ENCODE peak calls at places on chromosomes 16 and 17, in eight cellular contexts. One of them, this sample, is unnamed.
A peak's percentile ranks its signal among the peaks of the same experiment; 100 is the strongest.

GRCh38 chr17:63740464-63741181 is 976 bp downstream of the STRADA start:
- DNase-seq in prostate gland: peak; percentile 27
- DNase-seq in SK-N-SH: peak; percentile 13
- DNase-seq in thoracic aorta: no peak
- DNase-seq in tibial nerve: no peak
- DNase-seq in CD4-positive, alpha-beta memory T cell: no peak
- DNase-seq in ovary: no peak
- DNase-seq in CD8-positive, alpha-beta T cell: no peak
- DNase-seq in this sample: peak; percentile 64

GRCh38 chr17:31537558-31537957 is 146.1 kb downstream of the RAB11FIP4 start:
- DNase-seq in prostate gland: peak; percentile 80
- DNase-seq in SK-N-SH: no peak
- DNase-seq in ovary: peak; percentile 49
- DNase-seq in CD8-positive, alpha-beta T cell: no peak
- DNase-seq in tibial nerve: no peak
- DNase-seq in CD4-positive, alpha-beta memory T cell: no peak
- DNase-seq in thoracic aorta: no peak
- DNase-seq in this sample: peak; percentile 46

GRCh38 chr17:43330876-43331639 is 67.7 kb upstream of the ARL4D start:
- DNase-seq in CD4-positive, alpha-beta memory T cell: no peak
- DNase-seq in ovary: no peak
- DNase-seq in SK-N-SH: no peak
- DNase-seq in thoracic aorta: no peak
- DNase-seq in CD8-positive, alpha-beta T cell: no peak
- DNase-seq in prostate gland: no peak
- DNase-seq in tibial nerve: no peak
- DNase-seq in this sample: no peak

GRCh38 chr16:76583466-76583865 is 306.3 kb downstream of the CNTNAP4 start:
- DNase-seq in SK-N-SH: peak; percentile 55
- DNase-seq in CD8-positive, alpha-beta T cell: no peak
- DNase-seq in thoracic aorta: no peak
- DNase-seq in ovary: no peak
- DNase-seq in CD4-positive, alpha-beta memory T cell: no peak
- DNase-seq in tibial nerve: peak; percentile 12
- DNase-seq in prostate gland: peak; percentile 12
- DNase-seq in this sample: no peak

GRCh38 chr17:65455972-65456343 is 105.5 kb downstream of the AXIN2 start:
- DNase-seq in ovary: peak; percentile 22
- DNase-seq in thoracic aorta: no peak
- DNase-seq in SK-N-SH: peak; percentile 58
- DNase-seq in tibial nerve: no peak
- DNase-seq in CD4-positive, alpha-beta memory T cell: peak; percentile 30
- DNase-seq in prostate gland: peak; percentile 18
- DNase-seq in CD8-positive, alpha-beta T cell: peak; percentile 13
- DNase-seq in this sample: no peak

GRCh38 chr17:77304746-77305473 is 164.1 kb downstream of the SEC14L1 start:
- DNase-seq in SK-N-SH: no peak
- DNase-seq in ovary: no peak
- DNase-seq in thoracic aorta: no peak
- DNase-seq in CD8-positive, alpha-beta T cell: no peak
- DNase-seq in prostate gland: no peak
- DNase-seq in tibial nerve: no peak
- DNase-seq in CD4-positive, alpha-beta memory T cell: no peak
- DNase-seq in this sample: no peak

GRCh38 chr17:82440377-82440981 is 10.1 kb downstream of the CYBC1 start:
- DNase-seq in SK-N-SH: no peak
- DNase-seq in CD4-positive, alpha-beta memory T cell: no peak
- DNase-seq in thoracic aorta: no peak
- DNase-seq in prostate gland: no peak
- DNase-seq in CD8-positive, alpha-beta T cell: no peak
- DNase-seq in tibial nerve: no peak
- DNase-seq in ovary: no peak
- DNase-seq in this sample: no peak

GRCh38 chr17:82444284-82444893 is 6.2 kb downstream of the CYBC1 start:
- DNase-seq in CD8-positive, alpha-beta T cell: no peak
- DNase-seq in thoracic aorta: no peak
- DNase-seq in tibial nerve: no peak
- DNase-seq in prostate gland: no peak
- DNase-seq in ovary: no peak
- DNase-seq in CD4-positive, alpha-beta memory T cell: no peak
- DNase-seq in SK-N-SH: peak; percentile 28
- DNase-seq in this sample: no peak

GRCh38 chr16:28279006-28279405 is 13.3 kb upstream of the SBK1 start:
- DNase-seq in thoracic aorta: no peak
- DNase-seq in CD4-positive, alpha-beta memory T cell: peak; percentile 29
- DNase-seq in SK-N-SH: no peak
- DNase-seq in ovary: no peak
- DNase-seq in prostate gland: no peak
- DNase-seq in CD8-positive, alpha-beta T cell: peak; percentile 40
- DNase-seq in tibial nerve: no peak
- DNase-seq in this sample: no peak

GRCh38 chr16:87971933-87972332 is 20.7 kb downstream of the BANP start:
- DNase-seq in ovary: no peak
- DNase-seq in CD4-positive, alpha-beta memory T cell: no peak
- DNase-seq in prostate gland: no peak
- DNase-seq in SK-N-SH: no peak
- DNase-seq in CD8-positive, alpha-beta T cell: no peak
- DNase-seq in tibial nerve: no peak
- DNase-seq in thoracic aorta: no peak
- DNase-seq in this sample: no peak

GRCh38 chr17:3966720-3967363 is 2.6 kb upstream of the ATP2A3 start:
- DNase-seq in prostate gland: no peak
- DNase-seq in tibial nerve: no peak
- DNase-seq in SK-N-SH: no peak
- DNase-seq in CD4-positive, alpha-beta memory T cell: no peak
- DNase-seq in CD8-positive, alpha-beta T cell: no peak
- DNase-seq in ovary: no peak
- DNase-seq in thoracic aorta: no peak
- DNase-seq in this sample: no peak

GRCh38 chr16:55909876-55910275 is 34.7 kb upstream of the CES5A start:
- DNase-seq in thoracic aorta: no peak
- DNase-seq in prostate gland: no peak
- DNase-seq in SK-N-SH: no peak
- DNase-seq in tibial nerve: no peak
- DNase-seq in ovary: no peak
- DNase-seq in CD8-positive, alpha-beta T cell: no peak
- DNase-seq in CD4-positive, alpha-beta memory T cell: no peak
- DNase-seq in this sample: no peak

GRCh38 chr17:33175565-33175964 is 117.5 kb downstream of the ASIC2 start:
- DNase-seq in SK-N-SH: no peak
- DNase-seq in CD4-positive, alpha-beta memory T cell: no peak
- DNase-seq in prostate gland: no peak
- DNase-seq in tibial nerve: no peak
- DNase-seq in ovary: no peak
- DNase-seq in thoracic aorta: no peak
- DNase-seq in CD8-positive, alpha-beta T cell: no peak
- DNase-seq in this sample: no peak

GRCh38 chr17:66665194-66665593 is 169.7 kb upstream of the CACNG5 start:
- DNase-seq in ovary: no peak
- DNase-seq in CD8-positive, alpha-beta T cell: no peak
- DNase-seq in CD4-positive, alpha-beta memory T cell: no peak
- DNase-seq in prostate gland: no peak
- DNase-seq in tibial nerve: no peak
- DNase-seq in thoracic aorta: no peak
- DNase-seq in SK-N-SH: no peak
- DNase-seq in this sample: peak; percentile 42

GRCh38 chr17:45320931-45321461 is 4.2 kb upstream of the MAP3K14 start:
- DNase-seq in CD4-positive, alpha-beta memory T cell: no peak
- DNase-seq in CD8-positive, alpha-beta T cell: no peak
- DNase-seq in SK-N-SH: no peak
- DNase-seq in thoracic aorta: no peak
- DNase-seq in ovary: no peak
- DNase-seq in prostate gland: peak; percentile 71
- DNase-seq in tibial nerve: peak; percentile 47
- DNase-seq in this sample: peak; percentile 83

GRCh38 chr16:53129281-53130192 is 74.7 kb downstream of the CHD9 start:
- DNase-seq in tibial nerve: no peak
- DNase-seq in thoracic aorta: no peak
- DNase-seq in SK-N-SH: peak; percentile 12
- DNase-seq in CD8-positive, alpha-beta T cell: no peak
- DNase-seq in prostate gland: peak; percentile 11
- DNase-seq in CD4-positive, alpha-beta memory T cell: peak; percentile 4
- DNase-seq in ovary: no peak
- DNase-seq in this sample: peak; percentile 33

GRCh38 chr17:55266051-55266957 is 1.5 kb downstream of the HLF start:
- DNase-seq in tibial nerve: no peak
- DNase-seq in CD8-positive, alpha-beta T cell: no peak
- DNase-seq in thoracic aorta: no peak
- DNase-seq in prostate gland: no peak
- DNase-seq in CD4-positive, alpha-beta memory T cell: peak; percentile 3
- DNase-seq in ovary: peak; percentile 64
- DNase-seq in SK-N-SH: peak; percentile 43
- DNase-seq in this sample: no peak

GRCh38 chr16:4203748-4204147 is 38.1 kb downstream of the SRL start:
- DNase-seq in CD4-positive, alpha-beta memory T cell: no peak
- DNase-seq in SK-N-SH: no peak
- DNase-seq in ovary: no peak
- DNase-seq in thoracic aorta: no peak
- DNase-seq in CD8-positive, alpha-beta T cell: no peak
- DNase-seq in tibial nerve: no peak
- DNase-seq in prostate gland: no peak
- DNase-seq in this sample: no peak

GRCh38 chr17:31470592-31470991 is 79.1 kb downstream of the RAB11FIP4 start:
- DNase-seq in thoracic aorta: no peak
- DNase-seq in CD8-positive, alpha-beta T cell: no peak
- DNase-seq in prostate gland: no peak
- DNase-seq in tibial nerve: no peak
- DNase-seq in ovary: no peak
- DNase-seq in SK-N-SH: no peak
- DNase-seq in CD4-positive, alpha-beta memory T cell: no peak
- DNase-seq in this sample: no peak

GRCh38 chr16:22369221-22369811 is 5.1 kb downstream of the CDR2 start:
- DNase-seq in prostate gland: no peak
- DNase-seq in CD8-positive, alpha-beta T cell: no peak
- DNase-seq in ovary: peak; percentile 37
- DNase-seq in SK-N-SH: no peak
- DNase-seq in CD4-positive, alpha-beta memory T cell: peak; percentile 31
- DNase-seq in tibial nerve: no peak
- DNase-seq in thoracic aorta: no peak
- DNase-seq in this sample: peak; percentile 69

GRCh38 chr17:31695456-31696090 is 163.5 kb downstream of the COPRS start:
- DNase-seq in CD8-positive, alpha-beta T cell: no peak
- DNase-seq in prostate gland: no peak
- DNase-seq in ovary: no peak
- DNase-seq in thoracic aorta: no peak
- DNase-seq in SK-N-SH: no peak
- DNase-seq in tibial nerve: no peak
- DNase-seq in CD4-positive, alpha-beta memory T cell: no peak
- DNase-seq in this sample: no peak

GRCh38 chr16:81548901-81549546 is 104.4 kb downstream of the CMIP start:
- DNase-seq in tibial nerve: no peak
- DNase-seq in CD8-positive, alpha-beta T cell: no peak
- DNase-seq in thoracic aorta: no peak
- DNase-seq in SK-N-SH: no peak
- DNase-seq in prostate gland: no peak
- DNase-seq in ovary: no peak
- DNase-seq in CD4-positive, alpha-beta memory T cell: no peak
- DNase-seq in this sample: no peak

GRCh38 chr16:15613676-15614075 is 29.3 kb downstream of the MARF1 start:
- DNase-seq in ovary: no peak
- DNase-seq in tibial nerve: no peak
- DNase-seq in prostate gland: no peak
- DNase-seq in CD4-positive, alpha-beta memory T cell: no peak
- DNase-seq in thoracic aorta: no peak
- DNase-seq in SK-N-SH: no peak
- DNase-seq in CD8-positive, alpha-beta T cell: no peak
- DNase-seq in this sample: peak; percentile 89

GRCh38 chr16:68242926-68243858 is 2.0 kb upstream of the PLA2G15 start:
- DNase-seq in tibial nerve: no peak
- DNase-seq in thoracic aorta: no peak
- DNase-seq in CD8-positive, alpha-beta T cell: no peak
- DNase-seq in prostate gland: no peak
- DNase-seq in ovary: no peak
- DNase-seq in CD4-positive, alpha-beta memory T cell: no peak
- DNase-seq in SK-N-SH: no peak
- DNase-seq in this sample: no peak
- H3K36me3 ChIP-seq in tibial nerve: no peaks in the 10 kb centered on the region
- H3K36me3 ChIP-seq in thoracic aorta: no peaks in the 10 kb centered on the region
- H3K36me3 ChIP-seq in CD8-positive, alpha-beta T cell: no peaks in the 10 kb centered on the region
- H3K36me3 ChIP-seq in prostate gland: no peaks in the 10 kb centered on the region
- H3K36me3 ChIP-seq in ovary: no peaks in the 10 kb centered on the region
- H3K36me3 ChIP-seq in CD4-positive, alpha-beta memory T cell: no peaks in the 10 kb centered on the region
- H3K36me3 ChIP-seq in SK-N-SH: no peaks in the 10 kb centered on the region
- H3K36me3 ChIP-seq in this sample: no peaks in the 10 kb centered on the region

GRCh38 chr16:77965346-77965745 is 57.0 kb upstream of the CLEC3A start:
- DNase-seq in CD4-positive, alpha-beta memory T cell: no peak
- DNase-seq in SK-N-SH: no peak
- DNase-seq in CD8-positive, alpha-beta T cell: no peak
- DNase-seq in thoracic aorta: no peak
- DNase-seq in tibial nerve: no peak
- DNase-seq in ovary: no peak
- DNase-seq in prostate gland: no peak
- DNase-seq in this sample: no peak

GRCh38 chr16:77963185-77964044 is 58.9 kb upstream of the CLEC3A start:
- DNase-seq in tibial nerve: no peak
- DNase-seq in ovary: no peak
- DNase-seq in CD8-positive, alpha-beta T cell: no peak
- DNase-seq in CD4-positive, alpha-beta memory T cell: no peak
- DNase-seq in prostate gland: no peak
- DNase-seq in SK-N-SH: no peak
- DNase-seq in thoracic aorta: no peak
- DNase-seq in this sample: no peak

GRCh38 chr16:77962689-77963088 is 59.7 kb upstream of the CLEC3A start:
- DNase-seq in CD4-positive, alpha-beta memory T cell: no peak
- DNase-seq in thoracic aorta: no peak
- DNase-seq in CD8-positive, alpha-beta T cell: no peak
- DNase-seq in prostate gland: no peak
- DNase-seq in SK-N-SH: no peak
- DNase-seq in ovary: no peak
- DNase-seq in tibial nerve: no peak
- DNase-seq in this sample: no peak

GRCh38 chr16:77960771-77961170 is 61.6 kb upstream of the CLEC3A start:
- DNase-seq in CD8-positive, alpha-beta T cell: no peak
- DNase-seq in ovary: no peak
- DNase-seq in thoracic aorta: no peak
- DNase-seq in CD4-positive, alpha-beta memory T cell: no peak
- DNase-seq in tibial nerve: no peak
- DNase-seq in SK-N-SH: no peak
- DNase-seq in prostate gland: no peak
- DNase-seq in this sample: no peak

GRCh38 chr16:77961811-77962210 is 60.5 kb upstream of the CLEC3A start:
- DNase-seq in CD8-positive, alpha-beta T cell: no peak
- DNase-seq in tibial nerve: no peak
- DNase-seq in CD4-positive, alpha-beta memory T cell: no peak
- DNase-seq in SK-N-SH: no peak
- DNase-seq in thoracic aorta: no peak
- DNase-seq in prostate gland: no peak
- DNase-seq in ovary: no peak
- DNase-seq in this sample: no peak
- H3K27me3 ChIP-seq in CD8-positive, alpha-beta T cell: no peaks in the 10 kb centered on the region
- H3K27me3 ChIP-seq in tibial nerve: no peaks in the 10 kb centered on the region
- H3K27me3 ChIP-seq in CD4-positive, alpha-beta memory T cell: no peaks in the 10 kb centered on the region
- H3K27me3 ChIP-seq in SK-N-SH: no peaks in the 10 kb centered on the region
- H3K27me3 ChIP-seq in thoracic aorta: no peaks in the 10 kb centered on the region
- H3K27me3 ChIP-seq in prostate gland: no peaks in the 10 kb centered on the region
- H3K27me3 ChIP-seq in ovary: no peaks in the 10 kb centered on the region
- H3K27me3 ChIP-seq in this sample: no peaks in the 10 kb centered on the region

GRCh38 chr16:74800216-74800871 is 25.7 kb upstream of the FA2H start:
- DNase-seq in tibial nerve: no peak
- DNase-seq in prostate gland: no peak
- DNase-seq in ovary: no peak
- DNase-seq in SK-N-SH: no peak
- DNase-seq in CD4-positive, alpha-beta memory T cell: no peak
- DNase-seq in CD8-positive, alpha-beta T cell: no peak
- DNase-seq in thoracic aorta: no peak
- DNase-seq in this sample: no peak
- H3K4me3 ChIP-seq in tibial nerve: no peak overlapping the region
- H3K4me3 ChIP-seq in prostate gland: no peak overlapping the region
- H3K4me3 ChIP-seq in ovary: no peak overlapping the region
- H3K4me3 ChIP-seq in SK-N-SH: no peak overlapping the region
- H3K4me3 ChIP-seq in CD4-positive, alpha-beta memory T cell: no peak overlapping the region
- H3K4me3 ChIP-seq in CD8-positive, alpha-beta T cell: no peak overlapping the region
- H3K4me3 ChIP-seq in thoracic aorta: no peak overlapping the region
- H3K4me3 ChIP-seq in this sample: no peak overlapping the region

GRCh38 chr16:23584186-23585076 is 11.7 kb downstream of the NDUFAB1 start:
- DNase-seq in SK-N-SH: no peak
- DNase-seq in thoracic aorta: no peak
- DNase-seq in CD4-positive, alpha-beta memory T cell: no peak
- DNase-seq in tibial nerve: no peak
- DNase-seq in ovary: no peak
- DNase-seq in CD8-positive, alpha-beta T cell: no peak
- DNase-seq in prostate gland: no peak
- DNase-seq in this sample: no peak
- H3K36me3 ChIP-seq in SK-N-SH: peaks cover 53% of the 10 kb centered on the region
- H3K36me3 ChIP-seq in thoracic aorta: peaks cover 57% of the 10 kb centered on the region
- H3K36me3 ChIP-seq in CD4-positive, alpha-beta memory T cell: peaks cover 50% of the 10 kb centered on the region
- H3K36me3 ChIP-seq in tibial nerve: peaks cover 98% of the 10 kb centered on the region
- H3K36me3 ChIP-seq in ovary: no peaks in the 10 kb centered on the region
- H3K36me3 ChIP-seq in CD8-positive, alpha-beta T cell: peaks cover 34% of the 10 kb centered on the region
- H3K36me3 ChIP-seq in prostate gland: peaks cover 10% of the 10 kb centered on the region
- H3K36me3 ChIP-seq in this sample: peaks cover 11% of the 10 kb centered on the region